ENCODE peak calls at places on chromosomes 4 and X, in seven cellular contexts. W, B, M, E, D, G and Y are unnamed samples. For H3K4me1, the result is how much of the 10 kb centered on the place peaks cover.

GRCh38 chrX:68492583-68492982 is 6.3 kb upstream of the YIPF6 start:
- DNase-seq in W (no peak), B (no peak), M (no peak), E (no peak), D (no peak), G (no peak), Y (no peak)

GRCh38 chr4:102196221-102196620 is 149.1 kb downstream of the SLC39A8 start:
- DNase-seq in W (no peak), B (peak), M (no peak), E (no peak), D (no peak), G (no peak), Y (no peak)

GRCh38 chr4:16159321-16159720 is 67.0 kb downstream of the TAPT1 start:
- DNase-seq in W (no peak), B (no peak), M (no peak), E (no peak), D (no peak), G (no peak), Y (no peak)

GRCh38 chr4:52507774-52508173 is 151.3 kb downstream of the USP46 start:
- DNase-seq in W (no peak), B (no peak), M (no peak), E (peak), D (peak), G (no peak), Y (no peak)

GRCh38 chrX:120380699-120381098 is 18.8 kb downstream of the ATP1B4 start:
- DNase-seq in W (no peak), B (peak), M (no peak), E (no peak), D (no peak), G (peak), Y (no peak)

GRCh38 chr4:3305610-3306371 is 13.0 kb downstream of the RGS12 start:
- DNase-seq in W (peak), B (peak), M (no peak), E (no peak), D (no peak), G (no peak), Y (no peak)

GRCh38 chrX:47112316-47112954 is 32.1 kb downstream of the NDUFB11 start:
- DNase-seq in W (no peak), B (no peak), M (peak), E (no peak), D (no peak), G (no peak), Y (no peak)

GRCh38 chrX:4263005-4263404 is 549.6 kb upstream of the PRKX start:
- DNase-seq in W (no peak), B (peak), M (no peak), E (no peak), D (no peak), G (no peak), Y (no peak)

GRCh38 chr4:742742-743311 is 37.2 kb downstream of the PCGF3 start:
- DNase-seq in W (peak), B (peak), M (peak), E (peak), D (peak), G (peak), Y (peak)

GRCh38 chrX:56800801-56801200 is 71.8 kb downstream of the NBDY start:
- DNase-seq in W (no peak), B (no peak), M (no peak), E (no peak), D (no peak), G (peak), Y (no peak)

GRCh38 chr4:87589531-87589930 is 18.8 kb upstream of the DSPP start:
- DNase-seq in W (no peak), B (peak), M (no peak), E (no peak), D (no peak), G (no peak), Y (no peak)

GRCh38 chr4:26326791-26327190 is 6.0 kb downstream of the RBPJ start:
- DNase-seq in W (no peak), B (peak), M (no peak), E (no peak), D (no peak), G (no peak), Y (no peak)

GRCh38 chrX:108312938-108313337 is 125.3 kb downstream of the COL4A6 start:
- DNase-seq in W (no peak), B (peak), M (peak), E (peak), D (no peak), G (no peak), Y (no peak)

GRCh38 chr4:3679851-3680311 is 86.3 kb upstream of the ADRA2C start:
- DNase-seq in W (no peak), B (no peak), M (peak), E (no peak), D (no peak), G (no peak), Y (no peak)

GRCh38 chr4:40087799-40088366 is 31.2 kb downstream of the N4BP2 start:
- DNase-seq in W (no peak), B (no peak), M (no peak), E (no peak), D (no peak), G (no peak), Y (no peak)

GRCh38 chr4:154277164-154277563 is 214.4 kb downstream of the DCHS2 start:
- DNase-seq in W (no peak), B (no peak), M (no peak), E (no peak), D (no peak), G (no peak), Y (no peak)

GRCh38 chr4:7435411-7436095 is 823 bp upstream of the PSAPL1 start:
- DNase-seq in W (no peak), B (no peak), M (no peak), E (no peak), D (no peak), G (no peak), Y (no peak)

GRCh38 chr4:138050601-138051000 is 191.5 kb downstream of the SLC7A11 start:
- DNase-seq in W (no peak), B (no peak), M (no peak), E (no peak), D (no peak), G (no peak), Y (no peak)

GRCh38 chrX:104098151-104098808 is 14.0 kb upstream of the ZCCHC18 start:
- DNase-seq in W (peak), B (peak), M (no peak), E (no peak), D (peak), G (no peak), Y (no peak)

GRCh38 chr4:44583393-44583792 is 68.0 kb downstream of the YIPF7 start:
- DNase-seq in W (no peak), B (peak), M (no peak), E (no peak), D (no peak), G (no peak), Y (no peak)

GRCh38 chr4:6942238-6942800 is 32.7 kb downstream of the TBC1D14 start:
- DNase-seq in W (no peak), B (peak), M (peak), E (no peak), D (peak), G (no peak), Y (no peak)

GRCh38 chr4:86935833-86936721 is 1.3 kb downstream of the AFF1 start:
- DNase-seq in W (peak), B (peak), M (peak), E (peak), D (peak), G (peak), Y (peak)

GRCh38 chr4:8260656-8261111 is 8.9 kb upstream of the HTRA3 start:
- DNase-seq in W (no peak), B (peak), M (no peak), E (no peak), D (peak), G (no peak), Y (no peak)

GRCh38 chrX:51215266-51215665 is 117.4 kb upstream of the NUDT10 start:
- DNase-seq in W (no peak), B (no peak), M (no peak), E (no peak), D (no peak), G (no peak), Y (no peak)

GRCh38 chr4:182265881-182266280 is 22.7 kb downstream of the TENM3 start:
- DNase-seq in W (no peak), B (no peak), M (no peak), E (no peak), D (no peak), G (no peak), Y (no peak)

GRCh38 chrX:134622056-134622812 is 36.0 kb downstream of the PLAC1 start:
- DNase-seq in W (no peak), B (peak), M (no peak), E (no peak), D (no peak), G (no peak), Y (no peak)

GRCh38 chr4:23945521-23946017 is 55.7 kb upstream of the PPARGC1A start:
- DNase-seq in W (peak), B (peak), M (peak), E (no peak), D (no peak), G (no peak), Y (no peak)

GRCh38 chr4:2798399-2799301 is 5.8 kb downstream of the SH3BP2 start:
- DNase-seq in W (peak), B (no peak), M (peak), E (peak), D (peak), G (no peak), Y (no peak)

GRCh38 chr4:56433280-56433679 is 2.1 kb downstream of the PPAT start:
- DNase-seq in W (no peak), B (no peak), M (no peak), E (no peak), D (no peak), G (no peak), Y (no peak)

GRCh38 chr4:56430203-56430602 is 5.2 kb downstream of the PPAT start:
- DNase-seq in W (no peak), B (no peak), M (no peak), E (no peak), D (no peak), G (no peak), Y (no peak)

GRCh38 chr4:56434599-56435000 is 815 bp downstream of the PPAT start:
- DNase-seq in W (no peak), B (peak), M (no peak), E (no peak), D (no peak), G (no peak), Y (no peak)

GRCh38 chr4:56435748-56436442 is at the start of gene PAICS:
- DNase-seq in W (peak), B (peak), M (peak), E (peak), D (peak), G (peak), Y (peak)

GRCh38 chr4:56435001-56435747 is at the start of gene PPAT:
- DNase-seq in W (peak), B (peak), M (peak), E (peak), D (peak), G (peak), Y (peak)
- H3K4me1 ChIP-seq in W (under half), B (under half), M (under half), E (under half), D (under half), G (under half), Y (under half)

DNA sequence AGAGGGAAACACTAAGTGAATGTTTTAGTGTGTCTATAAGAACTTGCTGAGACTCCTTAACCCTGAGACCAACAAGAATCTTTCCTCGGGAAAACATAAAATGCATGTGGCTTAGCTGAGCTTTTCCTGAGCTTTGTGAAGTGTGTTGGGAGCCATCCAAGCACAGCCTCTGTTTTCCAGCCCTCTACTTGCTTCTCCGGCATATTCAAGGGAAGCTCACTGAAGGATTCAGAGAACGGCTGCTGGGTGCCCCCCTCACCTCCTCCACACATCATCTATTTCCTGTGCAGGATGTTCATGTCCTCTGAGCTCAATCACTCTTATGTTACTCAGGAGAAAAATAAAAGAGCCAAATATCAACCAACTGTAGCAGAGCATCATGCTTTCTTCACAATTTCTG is 492.1 kb downstream of the IL15 start:
- DNase-seq in W (no peak), B (peak), M (no peak), E (no peak), D (peak), G (no peak), Y (no peak)
- H3K27ac ChIP-seq in W (no peak), B (no peak), M (no peak), E (peak), D (no peak), G (peak), Y (no peak)

DNA sequence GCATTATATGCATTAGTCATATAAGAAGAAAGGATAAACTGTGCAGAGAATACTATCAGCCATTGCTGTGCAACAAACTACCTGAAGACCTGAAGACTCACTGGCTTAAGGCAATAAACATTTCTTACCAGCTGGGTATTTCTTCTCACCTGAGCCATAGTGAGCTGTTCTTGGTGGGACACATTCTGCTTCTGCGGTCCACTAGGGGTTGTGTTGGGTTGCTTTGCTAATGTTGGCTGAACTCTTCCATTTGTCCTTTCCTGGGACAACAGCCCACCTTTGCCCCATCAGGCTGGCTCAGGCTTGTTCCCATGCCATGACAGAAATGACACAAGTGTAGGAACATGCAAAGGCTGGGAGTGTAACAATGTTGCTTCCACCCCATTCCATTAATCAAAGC is 388.6 kb downstream of the PCDH7 start:
- DNase-seq in W (no peak), B (no peak), M (no peak), E (no peak), D (no peak), G (no peak), Y (no peak)
- H3K4me1 ChIP-seq in W (under half), B (under half), M (under half), E (under half), D (under half), G (under half), Y (under half)

DNA sequence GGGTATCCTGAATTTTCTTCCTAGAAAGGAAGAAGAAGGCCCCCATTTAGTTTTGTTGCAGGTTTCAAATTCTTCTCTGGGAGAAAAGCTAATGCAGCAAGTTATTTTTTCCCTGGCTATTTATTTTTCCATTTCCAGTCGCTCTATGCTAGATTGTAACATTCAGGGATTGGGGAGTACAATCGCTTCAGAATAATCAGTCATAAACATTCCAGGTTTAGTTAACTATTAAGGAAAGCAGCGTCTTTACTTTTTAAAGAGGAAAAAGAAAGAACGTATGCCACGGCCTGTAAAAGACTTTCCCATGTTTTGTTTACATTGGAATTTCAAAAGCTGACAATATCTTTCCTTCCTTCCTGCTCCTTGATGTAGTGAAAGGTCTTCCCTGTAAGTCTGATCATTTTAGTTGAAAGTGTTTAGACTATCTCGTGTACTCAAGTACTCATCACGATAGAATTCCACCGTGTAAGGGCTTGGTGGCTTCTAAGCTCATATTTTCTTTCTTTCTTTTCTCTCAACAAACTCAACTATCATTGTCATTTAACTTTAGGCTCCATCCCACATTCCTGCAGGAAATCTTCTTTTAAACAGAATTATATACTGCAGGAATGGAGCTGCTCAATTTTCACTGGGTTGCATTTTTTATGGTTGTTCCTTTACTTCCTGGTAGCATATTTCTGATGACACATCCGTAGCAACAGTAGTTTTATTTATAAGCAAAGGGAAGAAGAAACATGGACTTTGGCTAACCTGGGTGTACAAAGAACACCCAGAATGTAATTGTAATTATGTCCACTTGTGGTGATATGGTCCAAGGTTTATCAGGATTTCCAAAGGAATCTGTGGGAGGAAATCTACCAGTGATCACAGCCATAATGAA is 213.1 kb upstream of the FAT1 start:
- DNase-seq in W (no peak), B (peak), M (no peak), E (no peak), D (no peak), G (no peak), Y (no peak)
- H3K27ac ChIP-seq in W (peak), B (peak), M (no peak), E (peak), D (no peak), G (no peak), Y (peak)

DNA sequence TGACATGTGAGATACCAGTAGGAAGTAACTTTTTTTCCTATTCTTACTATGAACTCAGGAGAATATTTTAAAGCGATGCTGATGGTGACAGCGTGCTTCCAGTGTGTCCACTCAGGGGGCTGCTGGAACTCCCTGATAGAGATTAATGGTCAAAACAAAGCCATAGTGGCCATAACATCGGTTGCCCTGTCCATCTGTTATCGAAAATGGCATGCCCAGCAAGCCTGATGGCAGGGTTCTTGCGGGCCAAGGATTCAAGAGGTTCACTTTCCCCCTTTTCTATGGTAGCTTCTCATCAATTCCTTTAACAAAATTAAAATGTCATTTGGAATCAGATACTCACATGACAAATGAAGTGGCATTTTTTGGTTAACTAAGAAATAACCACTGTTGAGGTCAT is 46.5 kb downstream of the PTCHD1 start:
- DNase-seq in W (no peak), B (no peak), M (no peak), E (no peak), D (no peak), G (no peak), Y (no peak)
- H3K4me1 ChIP-seq in W (under half), B (under half), M (under half), E (under half), D (under half), G (under half), Y (under half)

GRCh38 chr4:159015862-159016261 is 87.0 kb upstream of the RAPGEF2 start:
- DNase-seq in W (no peak), B (peak), M (no peak), E (no peak), D (no peak), G (no peak), Y (no peak)

GRCh38 chr4:159016527-159017137 is 86.2 kb upstream of the RAPGEF2 start:
- DNase-seq in W (no peak), B (no peak), M (no peak), E (no peak), D (peak), G (no peak), Y (no peak)

GRCh38 chr4:159014896-159015295 is 88.0 kb upstream of the RAPGEF2 start:
- DNase-seq in W (no peak), B (peak), M (no peak), E (no peak), D (no peak), G (no peak), Y (no peak)

GRCh38 chr4:159012381-159012780 is 90.5 kb upstream of the RAPGEF2 start:
- DNase-seq in W (no peak), B (peak), M (no peak), E (no peak), D (no peak), G (no peak), Y (no peak)

DNA sequence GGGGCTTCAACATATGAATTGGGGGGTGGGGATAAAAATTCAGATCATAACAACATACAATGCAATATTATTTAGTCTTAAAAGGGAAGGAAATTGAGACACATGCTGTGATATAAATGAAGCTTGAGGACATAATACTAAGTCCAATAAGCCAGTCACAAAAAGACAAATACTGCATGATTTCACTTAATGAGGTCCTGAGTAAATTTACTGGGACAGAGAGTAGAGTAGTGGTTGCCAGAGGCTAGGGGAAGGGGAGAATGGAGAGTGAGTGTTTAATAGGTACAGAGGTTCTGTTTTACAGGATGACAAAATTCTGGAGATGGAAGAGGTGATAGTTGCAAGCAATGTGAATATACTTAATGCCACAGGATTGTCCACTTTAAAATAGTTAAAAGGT is 89.2 kb upstream of the RAPGEF2 start:
- DNase-seq in W (no peak), B (no peak), M (no peak), E (no peak), D (no peak), G (no peak), Y (no peak)
- H3K27ac ChIP-seq in W (no peak), B (no peak), M (no peak), E (no peak), D (no peak), G (no peak), Y (no peak)

DNA sequence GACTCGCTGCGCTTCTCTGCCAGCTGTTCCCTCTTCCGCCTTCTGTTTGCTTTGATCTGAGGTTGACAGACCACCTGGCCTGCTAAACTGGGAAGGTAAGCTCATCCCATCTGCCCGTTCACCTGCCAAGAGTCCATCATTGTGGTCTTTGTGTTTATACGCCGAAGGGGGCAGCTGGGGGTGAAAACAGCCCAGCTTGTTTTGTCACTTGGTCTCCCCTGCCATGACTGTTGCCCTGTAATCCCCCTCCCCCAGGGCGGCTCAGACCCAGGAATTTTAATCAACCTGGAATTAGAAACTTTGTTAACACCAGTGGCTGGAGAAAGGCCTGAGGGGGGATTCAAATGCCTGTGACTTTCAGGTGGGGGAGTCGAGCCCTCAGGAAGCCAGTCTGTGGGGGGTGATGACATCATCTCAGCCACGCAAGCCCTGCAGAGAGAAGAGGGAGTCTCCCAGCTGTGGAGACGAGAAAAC is 333.3 kb downstream of the BCOR start:
- DNase-seq in W (no peak), B (no peak), M (no peak), E (no peak), D (no peak), G (no peak), Y (no peak)
- H3K4me1 ChIP-seq in W (under half), B (under half), M (under half), E (under half), D (under half), G (under half), Y (under half)